ENCODE peak calls at places on chromosome 22, in seven cellular contexts. O is right lobe of liver, R is lower leg skin, X is HCT116, Z is tibial nerve, A is K562, D is A549. I is an unnamed sample.

GRCh38 chr22:49090853-49091135 is 736.9 kb downstream of the BRD1 start:
- DNase-seq in D (no peak), R (no peak), X (no peak), O (no peak), Z (no peak), A (no peak), I (no peak)

GRCh38 chr22:43213066-43213465 is 26.1 kb upstream of the TTLL12 start:
- DNase-seq in O (no peak), X (no peak), R (no peak), A (peak), Z (no peak), D (no peak), I (peak)

GRCh38 chr22:36922097-36922608 is 8.7 kb downstream of the CSF2RB start:
- DNase-seq in D (no peak), A (no peak), X (no peak), Z (no peak), R (peak), O (no peak), I (no peak)

GRCh38 chr22:50305658-50306566 is 1.5 kb downstream of the PLXNB2 start:
- DNase-seq in D (peak), O (peak), R (peak), A (peak), X (peak), Z (peak), I (peak)

GRCh38 chr22:39110631-39111561 is 13.9 kb downstream of the APOBEC3H start:
- DNase-seq in Z (no peak), R (no peak), D (no peak), A (no peak), O (no peak), X (no peak), I (no peak)

GRCh38 chr22:49573109-49573765 is 254.4 kb downstream of the BRD1 start:
- DNase-seq in A (no peak), R (no peak), O (no peak), D (no peak), X (no peak), Z (no peak), I (no peak)

GRCh38 chr22:46320716-46321386 is 14.7 kb upstream of the TRMU start:
- DNase-seq in Z (no peak), R (no peak), X (no peak), D (no peak), A (no peak), O (no peak), I (no peak)

GRCh38 chr22:17957683-17958082 is 66.7 kb downstream of the MICAL3 start:
- DNase-seq in R (no peak), O (no peak), Z (no peak), A (no peak), X (no peak), D (no peak), I (no peak)

GRCh38 chr22:18021431-18021830 is 2.9 kb downstream of the MICAL3 start:
- DNase-seq in X (no peak), Z (no peak), A (no peak), O (no peak), D (no peak), R (no peak), I (no peak)

GRCh38 chr22:42340150-42340549 is 69.7 kb upstream of the TCF20 start:
- DNase-seq in R (no peak), Z (no peak), O (no peak), D (no peak), A (no peak), X (no peak), I (no peak)

GRCh38 chr22:39522567-39523300 is 2.4 kb downstream of the ATF4 start:
- DNase-seq in R (no peak), A (no peak), O (no peak), D (peak), Z (no peak), X (no peak), I (no peak)

GRCh38 chr22:46845281-46846153 is 83.1 kb downstream of the TBC1D22A start:
- DNase-seq in Z (no peak), A (no peak), X (no peak), R (peak), O (no peak), D (no peak), I (no peak)

GRCh38 chr22:16586991-16587390 is 5.6 kb downstream of the CCT8L2 start:
- DNase-seq in A (no peak), O (no peak), D (no peak), X (no peak), R (no peak), Z (no peak), I (no peak)

GRCh38 chr22:22182990-22183264 is 61.7 kb upstream of the VPREB1 start:
- DNase-seq in D (no peak), R (no peak), A (no peak), X (no peak), O (no peak), Z (no peak), I (no peak)

GRCh38 chr22:22171357-22172218 is 73.0 kb upstream of the VPREB1 start:
- DNase-seq in O (no peak), Z (no peak), D (peak), R (no peak), A (peak), X (peak), I (no peak)

GRCh38 chr22:26318975-26319374 is 110.1 kb upstream of the ASPHD2 start:
- DNase-seq in O (no peak), D (no peak), Z (no peak), R (peak), X (no peak), A (peak), I (peak)

GRCh38 chr22:42716649-42717127 is 4.0 kb downstream of the A4GALT start:
- DNase-seq in R (no peak), Z (no peak), A (no peak), X (no peak), D (no peak), O (no peak), I (no peak)

GRCh38 chr22:33883961-33884808 is 36.1 kb downstream of the LARGE1 start:
- DNase-seq in X (no peak), D (no peak), A (no peak), Z (no peak), O (no peak), R (no peak), I (no peak)

GRCh38 chr22:27874185-27874584 is 44.9 kb downstream of the PITPNB start:
- DNase-seq in R (no peak), D (no peak), Z (no peak), A (no peak), O (no peak), X (no peak), I (no peak)

GRCh38 chr22:19287889-19288288 is 3.6 kb downstream of the CLTCL1 start:
- DNase-seq in X (no peak), D (no peak), O (no peak), A (no peak), R (no peak), Z (no peak), I (no peak)

GRCh38 chr22:37223965-37224551 is 11.8 kb upstream of the SSTR3 start:
- DNase-seq in O (no peak), Z (no peak), R (no peak), X (no peak), D (no peak), A (no peak), I (no peak)

GRCh38 chr22:39926175-39927152 is 25.6 kb downstream of the GRAP2 start:
- DNase-seq in A (no peak), R (no peak), D (no peak), O (no peak), X (no peak), Z (no peak), I (no peak)

GRCh38 chr22:50674606-50675552 is 2.3 kb downstream of the SHANK3 start:
- DNase-seq in D (no peak), A (peak), R (no peak), O (no peak), Z (no peak), X (peak), I (no peak)

GRCh38 chr22:50141891-50142363 is 28.6 kb upstream of the PANX2 start:
- DNase-seq in O (no peak), Z (no peak), R (peak), D (no peak), X (no peak), A (no peak), I (no peak)

GRCh38 chr22:42282252-42282942 is 11.9 kb upstream of the TCF20 start:
- DNase-seq in Z (no peak), D (no peak), R (no peak), O (peak), X (no peak), A (no peak), I (no peak)

GRCh38 chr22:17998913-17999312 is 25.4 kb downstream of the MICAL3 start:
- DNase-seq in X (no peak), R (no peak), A (no peak), O (peak), D (no peak), Z (no peak), I (no peak)

GRCh38 chr22:16989915-16990314 is 18.1 kb downstream of the GAB4 start:
- DNase-seq in Z (no peak), D (no peak), A (no peak), X (no peak), R (no peak), O (no peak), I (no peak)

GRCh38 chr22:17860220-17860965 is 86.1 kb upstream of the BID start:
- DNase-seq in X (no peak), O (no peak), D (no peak), Z (no peak), R (no peak), A (no peak), I (no peak)

GRCh38 chr22:42500164-42500835 is 19.3 kb downstream of the RRP7A start:
- DNase-seq in D (peak), A (peak), O (peak), R (peak), Z (peak), X (peak), I (peak)

GRCh38 chr22:41280854-41281253 is 5.1 kb downstream of the RANGAP1 start:
- DNase-seq in O (no peak), R (no peak), Z (no peak), X (no peak), A (no peak), D (no peak), I (no peak)

GRCh38 chr22:40627612-40628011 is 8.9 kb downstream of the MRTFA start:
- DNase-seq in X (no peak), Z (no peak), O (no peak), D (no peak), A (no peak), R (no peak), I (no peak)

GRCh38 chr22:47690586-47690985 is 928.1 kb downstream of the TBC1D22A start:
- DNase-seq in X (no peak), Z (no peak), A (no peak), R (no peak), D (no peak), O (no peak), I (no peak)

GRCh38 chr22:38314992-38315800 is 2.0 kb downstream of the CSNK1E start:
- DNase-seq in A (no peak), O (no peak), R (peak), X (no peak), Z (no peak), D (no peak), I (no peak)

GRCh38 chr22:21865041-21865440 is 2.4 kb downstream of the MAPK1 start:
- DNase-seq in D (no peak), Z (peak), X (no peak), A (no peak), R (no peak), O (no peak), I (no peak)

GRCh38 chr22:32044913-32045312 is 1.9 kb downstream of the SLC5A1 start:
- DNase-seq in A (no peak), Z (peak), R (no peak), D (no peak), O (no peak), X (no peak), I (no peak)

GRCh38 chr22:32043391-32043790 is 330 bp downstream of the SLC5A1 start:
- DNase-seq in R (no peak), Z (no peak), O (no peak), D (no peak), X (no peak), A (no peak), I (no peak)

GRCh38 chr22:32040324-32040904 is 2.6 kb upstream of the SLC5A1 start:
- DNase-seq in A (no peak), Z (no peak), D (no peak), O (no peak), R (no peak), X (no peak), I (no peak)

GRCh38 chr22:32044477-32044876 is 1.4 kb downstream of the SLC5A1 start:
- DNase-seq in A (no peak), R (no peak), Z (no peak), D (no peak), O (no peak), X (no peak), I (no peak)

DNA sequence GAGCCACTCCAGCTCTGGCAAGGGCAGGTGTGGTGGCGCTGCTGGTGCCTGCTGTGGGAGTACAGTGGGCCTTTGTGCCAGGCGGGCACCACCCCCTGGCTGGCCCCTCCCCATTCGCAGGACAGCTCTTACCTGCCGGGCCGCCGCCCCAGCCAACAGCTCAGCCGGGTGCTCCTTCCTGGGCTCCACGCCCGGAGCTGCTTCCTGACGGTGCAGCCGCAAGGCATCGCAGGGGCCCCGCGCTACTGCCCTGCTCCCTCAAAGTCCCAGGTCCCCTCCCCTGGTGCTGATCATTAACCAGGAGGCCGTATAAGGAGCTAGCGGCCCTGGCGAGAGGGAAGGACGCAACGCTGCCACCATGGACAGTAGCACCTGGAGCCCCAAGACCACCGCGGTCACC is at the start of gene SLC5A1:
- DNase-seq in A (no peak), D (no peak), R (peak), O (peak), X (no peak), Z (no peak), I (no peak)
- TF ChIP-seq POLR2A in A (no peak), D (no peak), R (no peak), O (no peak), X (no peak), Z (no peak), I (no peak)

DNA sequence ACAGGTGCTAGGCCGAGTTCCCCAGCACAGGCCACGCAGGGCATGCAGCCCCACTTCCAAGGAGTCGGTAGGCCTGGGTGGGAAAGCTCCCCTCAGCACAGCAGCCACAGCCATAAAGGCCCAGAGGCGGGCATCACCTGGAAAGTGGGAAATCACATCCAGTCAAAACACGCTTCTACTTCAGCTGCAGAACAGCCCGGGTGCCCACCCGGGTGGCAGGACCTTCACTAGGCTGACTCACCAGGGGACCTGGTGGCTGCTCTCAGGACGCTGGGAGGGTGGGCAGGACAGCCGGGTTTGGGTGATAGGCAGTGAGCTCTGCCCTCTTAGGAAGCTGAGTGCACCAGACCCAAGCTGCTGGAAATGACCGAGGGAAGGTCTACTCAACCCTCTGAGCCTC is 7.3 kb downstream of the KIAA0930 start:
- DNase-seq in O (no peak), D (no peak), R (no peak), X (no peak), A (no peak), Z (no peak), I (no peak)
- TF ChIP-seq POLR2A in O (no peak), D (no peak), R (no peak), X (no peak), A (no peak), Z (no peak), I (no peak)

GRCh38 chr22:24994070-24994763 is 41.7 kb downstream of the KIAA1671 start:
- DNase-seq in D (no peak), A (no peak), O (peak), R (no peak), X (peak), Z (no peak), I (peak)
- TF ChIP-seq POLR2A in D (no peak), A (no peak), O (no peak), R (no peak), X (no peak), Z (no peak), I (no peak)

GRCh38 chr22:44325718-44326548 is 13.2 kb upstream of the SHISAL1 start:
- DNase-seq in D (no peak), X (no peak), R (no peak), A (no peak), O (no peak), Z (no peak), I (no peak)
- TF ChIP-seq POLR2A in D (no peak), X (no peak), R (no peak), A (no peak), O (no peak), Z (no peak), I (no peak)

GRCh38 chr22:45284705-45285305 is at the start of gene UPK3A:
- DNase-seq in D (peak), A (no peak), R (no peak), O (peak), Z (no peak), X (peak), I (no peak)
- TF ChIP-seq POLR2A in D (no peak), A (no peak), R (no peak), O (no peak), Z (no peak), X (no peak), I (no peak)

DNA sequence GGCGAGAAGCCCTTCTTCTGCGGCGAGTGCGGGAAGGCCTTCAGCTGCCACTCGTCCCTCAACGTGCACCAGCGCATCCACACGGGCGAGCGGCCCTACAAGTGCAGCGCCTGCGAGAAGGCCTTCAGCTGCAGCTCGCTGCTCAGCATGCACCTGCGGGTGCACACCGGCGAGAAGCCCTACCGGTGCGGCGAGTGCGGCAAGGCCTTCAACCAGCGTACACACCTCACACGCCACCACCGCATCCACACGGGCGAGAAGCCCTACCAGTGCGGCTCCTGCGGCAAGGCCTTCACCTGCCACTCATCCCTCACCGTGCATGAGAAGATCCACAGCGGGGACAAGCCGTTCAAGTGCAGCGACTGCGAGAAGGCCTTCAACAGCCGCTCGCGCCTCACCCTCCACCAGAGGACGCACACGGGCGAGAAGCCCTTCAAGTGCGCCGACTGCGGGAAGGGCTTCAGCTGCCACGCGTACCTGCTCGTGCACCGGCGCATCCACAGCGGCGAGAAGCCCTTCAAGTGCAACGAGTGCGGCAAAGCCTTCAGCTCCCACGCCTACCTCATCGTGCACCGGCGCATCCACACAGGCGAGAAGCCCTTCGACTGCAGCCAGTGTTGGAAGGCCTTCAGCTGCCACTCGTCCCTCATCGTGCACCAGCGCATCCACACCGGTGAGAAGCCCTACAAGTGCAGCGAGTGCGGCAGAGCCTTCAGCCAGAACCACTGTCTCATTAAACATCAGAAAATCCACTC is 12.2 kb downstream of the ZNF74 start:
- DNase-seq in O (peak), X (no peak), D (no peak), R (peak), Z (no peak), A (no peak), I (no peak)
- TF ChIP-seq POLR2A in O (no peak), X (no peak), D (no peak), R (no peak), Z (no peak), A (peak), I (no peak)

DNA sequence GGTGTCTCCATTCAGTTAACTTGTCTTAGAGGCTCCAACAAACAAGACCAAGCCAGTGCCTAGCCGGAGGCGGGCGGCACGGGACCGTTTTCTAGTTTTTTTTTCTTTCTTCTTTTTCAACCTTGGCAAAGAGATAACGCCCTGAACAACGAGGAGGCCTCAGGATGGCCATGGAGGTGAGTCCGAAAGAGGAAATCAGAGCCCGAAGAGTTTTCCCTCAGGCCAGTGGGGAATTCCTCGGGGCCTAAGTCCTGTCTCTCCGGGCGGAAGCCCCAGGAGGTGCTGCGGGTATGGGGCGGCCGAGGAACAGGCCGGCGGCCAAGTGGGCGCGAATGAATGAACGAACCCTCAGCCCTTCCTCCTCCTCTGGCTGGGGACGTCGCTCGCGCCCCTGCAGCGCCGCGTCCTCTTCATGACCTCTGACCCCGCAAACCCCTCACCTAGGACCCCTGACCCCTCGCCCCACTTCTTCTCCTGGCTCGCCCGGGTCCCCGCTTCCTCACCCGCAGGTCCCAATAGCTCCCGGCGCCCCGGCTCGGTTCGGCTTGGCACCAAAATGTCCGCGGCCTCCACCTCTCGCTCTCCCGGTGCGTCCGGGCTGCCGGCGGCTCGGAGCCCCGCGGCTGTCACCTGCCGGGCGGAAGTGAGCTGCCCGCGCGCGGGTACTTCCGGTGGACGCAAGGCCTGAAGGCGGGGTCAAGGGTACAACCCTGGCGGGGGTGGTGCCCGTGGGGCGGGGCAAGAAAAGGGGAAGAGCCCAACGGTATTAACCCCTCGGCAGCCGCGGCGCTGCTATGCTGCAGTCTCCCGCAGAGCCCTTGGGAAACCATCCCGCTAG is at the start of gene AP1B1:
- DNase-seq in X (peak), Z (peak), A (peak), R (peak), O (peak), D (peak), I (peak)
- TF ChIP-seq POLR2A in X (peak), Z (no peak), A (peak), R (no peak), O (peak), D (peak), I (peak)

DNA sequence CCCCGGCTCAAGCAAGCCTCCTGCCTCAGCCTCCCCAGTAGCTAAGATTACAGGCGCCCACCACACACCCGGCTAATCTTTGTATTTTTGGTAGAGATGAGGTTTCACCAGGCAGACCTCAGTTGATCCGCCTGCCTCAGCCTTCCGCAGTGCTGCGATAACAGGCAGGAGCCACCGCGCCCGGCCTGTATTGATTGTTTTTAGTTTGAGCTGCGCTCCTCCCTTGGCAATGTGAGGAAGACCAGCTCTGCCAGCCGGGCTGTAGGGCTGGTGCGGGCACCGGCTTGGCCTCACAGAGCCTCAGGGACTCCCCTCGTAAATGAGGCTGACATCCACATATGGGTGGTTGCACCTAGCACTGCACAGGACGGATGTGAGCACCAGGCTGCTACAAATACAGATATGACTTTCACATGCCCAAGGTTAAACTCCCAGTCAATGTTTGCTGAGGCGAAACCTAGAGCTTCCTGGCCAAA is 7.5 kb upstream of the SLC2A11 start:
- DNase-seq in D (no peak), R (peak), A (no peak), O (peak), Z (no peak), X (no peak), I (no peak)
- TF ChIP-seq POLR2A in D (no peak), R (no peak), A (no peak), O (no peak), Z (no peak), X (no peak), I (no peak)

GRCh38 chr22:35376728-35377472 is 4.0 kb upstream of the HMOX1 start:
- DNase-seq in X (peak), A (peak), D (peak), Z (peak), R (peak), O (peak), I (peak)
- TF ChIP-seq POLR2A in X (no peak), A (peak), D (no peak), Z (no peak), R (no peak), O (no peak), I (no peak)